ENCODE peak calls at places on chromosomes 3 and 15, in four cellular contexts. V is heart right ventricle; K is prostate gland; L is CD4-positive, alpha-beta T cell. B is an unnamed sample. For H3K27me3 and H3K9me3, the result is how much of the 10 kb centered on the place peaks cover.

GRCh38 chr15:64158363-64159134 is 4.3 kb downstream of the PPIB start:
- DNase-seq in V (no peak), K (no peak), L (no peak), B (no peak)

GRCh38 chr3:54127499-54128056 is 5.2 kb downstream of the CACNA2D3 start:
- DNase-seq in V (no peak), K (no peak), L (no peak), B (peak)

GRCh38 chr3:41574900-41575299 is 375.6 kb downstream of the CTNNB1 start:
- DNase-seq in V (no peak), K (no peak), L (no peak), B (no peak)

GRCh38 chr15:45616901-45617323 is 17.9 kb upstream of the SQOR start:
- DNase-seq in V (no peak), K (peak), L (no peak), B (no peak)

GRCh38 chr3:197224034-197224444 is 74.4 kb downstream of the DLG1 start:
- DNase-seq in V (no peak), K (no peak), L (no peak), B (no peak)

GRCh38 chr3:13884851-13885703 is 5.2 kb upstream of the WNT7A start:
- DNase-seq in V (no peak), K (peak), L (peak), B (peak)

GRCh38 chr15:31427411-31427810 is 100.8 kb downstream of the KLF13 start:
- DNase-seq in V (no peak), K (no peak), L (no peak), B (no peak)

GRCh38 chr15:101477851-101478353 is 11.6 kb downstream of the PCSK6 start:
- DNase-seq in V (no peak), K (no peak), L (no peak), B (no peak)

GRCh38 chr3:176799675-176800074 is 397.6 kb downstream of the TBL1XR1 start:
- DNase-seq in V (no peak), K (peak), L (no peak), B (no peak)

GRCh38 chr15:81434882-81435281 is 60.9 kb upstream of the TMC3 start:
- DNase-seq in V (no peak), K (no peak), L (no peak), B (no peak)

GRCh38 chr3:141355242-141355641 is 13.1 kb upstream of the ZBTB38 start:
- DNase-seq in V (no peak), K (no peak), L (no peak), B (no peak)

GRCh38 chr3:190024912-190025311 is 95.8 kb downstream of the P3H2 start:
- DNase-seq in V (no peak), K (no peak), L (no peak), B (no peak)

GRCh38 chr15:73108676-73109075 is 56.4 kb downstream of the NEO1 start:
- DNase-seq in V (no peak), K (no peak), L (no peak), B (no peak)

GRCh38 chr3:37730383-37730782 is 131.3 kb upstream of the CTDSPL start:
- DNase-seq in V (no peak), K (no peak), L (no peak), B (no peak)

GRCh38 chr3:119690043-119690656 is 12.7 kb upstream of the CFAP91 start:
- DNase-seq in V (no peak), K (no peak), L (no peak), B (no peak)

GRCh38 chr3:41330465-41330864 is 131.2 kb downstream of the CTNNB1 start:
- DNase-seq in V (no peak), K (no peak), L (no peak), B (no peak)

GRCh38 chr15:92205255-92205739 is 188.4 kb upstream of the ST8SIA2 start:
- DNase-seq in V (no peak), K (no peak), L (no peak), B (peak)
- TF ChIP-seq CTCF in V (peak), K (peak), L (no peak), B (no peak)

GRCh38 chr3:45145223-45145622 is 955 bp downstream of the CDCP1 start:
- DNase-seq in V (no peak), K (peak), L (no peak), B (no peak)

GRCh38 chr3:45152307-45152706 is 6.1 kb upstream of the CDCP1 start:
- DNase-seq in V (no peak), K (no peak), L (no peak), B (no peak)

GRCh38 chr3:45145681-45146614 is at the start of gene CDCP1:
- DNase-seq in V (no peak), K (peak), L (no peak), B (peak)

GRCh38 chr3:45151100-45151499 is 4.9 kb upstream of the CDCP1 start:
- DNase-seq in V (no peak), K (no peak), L (no peak), B (no peak)

DNA sequence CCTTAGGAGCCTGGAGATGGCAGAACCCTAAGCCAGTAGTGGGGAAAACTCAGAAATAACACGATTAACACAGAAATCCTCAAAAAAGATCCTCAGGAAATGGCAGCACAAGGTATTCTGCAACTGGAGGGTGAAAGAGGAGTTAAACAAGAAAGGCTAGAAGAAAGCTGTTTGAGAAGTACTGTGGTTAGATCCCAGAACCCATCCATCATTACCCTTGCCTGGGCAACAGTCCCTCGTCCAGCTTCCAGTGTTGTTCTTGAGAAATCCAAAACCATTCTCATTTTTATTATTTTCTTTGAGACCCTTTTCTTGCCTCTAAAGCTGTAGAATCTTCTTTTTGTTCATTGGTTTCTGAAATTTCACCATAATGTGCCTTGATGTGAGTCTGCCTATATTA is 2.7 kb upstream of the CDCP1 start:
- DNase-seq in V (no peak), K (no peak), L (no peak), B (no peak)
- H3K27me3 ChIP-seq in V (under half), K (under half), L (under half), B (under half)

GRCh38 chr3:28973621-28974020 is 307.2 kb upstream of the RBMS3 start:
- DNase-seq in V (no peak), K (no peak), L (no peak), B (no peak)
- H3K9me3 ChIP-seq in V (under half), K (under half), L (under half), B (under half)

DNA sequence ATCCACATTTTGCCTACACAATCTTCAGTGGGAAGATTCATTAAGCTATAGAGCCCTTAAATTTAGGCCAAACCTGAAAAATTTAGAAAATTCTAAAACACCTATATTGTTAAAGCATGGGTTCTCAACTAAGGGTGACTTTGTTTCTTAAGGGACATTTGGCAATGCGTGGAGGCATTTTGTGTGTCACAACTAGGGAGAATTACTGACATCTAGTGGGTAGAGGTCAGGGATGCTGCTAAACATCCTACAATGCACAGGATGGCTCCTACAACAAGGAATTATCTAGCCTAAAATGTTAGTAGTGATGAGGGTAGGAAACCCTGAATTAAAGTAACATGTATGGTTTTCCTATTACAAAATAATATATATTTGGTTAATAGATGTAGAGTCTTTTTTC is 55.8 kb downstream of the TBC1D5 start:
- DNase-seq in V (no peak), K (no peak), L (no peak), B (no peak)
- TF ChIP-seq CTCF in V (peak), K (no peak), L (no peak), B (no peak)

DNA sequence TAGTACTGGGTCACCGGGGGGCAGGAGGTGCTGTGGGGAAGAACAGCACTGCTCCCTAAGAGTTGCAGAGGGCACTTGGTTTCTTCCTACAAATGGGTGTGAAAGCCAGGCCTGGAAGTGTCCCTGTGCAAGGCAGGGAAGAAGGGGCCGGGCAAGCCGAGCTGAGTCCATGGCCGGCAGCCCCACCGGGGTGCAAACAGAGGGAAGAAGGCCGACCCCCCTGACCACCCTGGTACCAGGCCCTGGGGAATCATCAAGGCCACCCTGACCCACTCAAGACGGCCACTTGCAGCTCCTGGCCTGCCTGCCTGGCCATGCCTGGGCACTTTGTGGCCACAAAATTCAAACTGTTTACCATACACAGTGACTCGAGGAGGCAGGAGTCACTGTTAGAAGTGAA is 8.7 kb upstream of the DNAJB8 start:
- DNase-seq in V (no peak), K (no peak), L (no peak), B (no peak)
- H3K27me3 ChIP-seq in V (under half), K (under half), L (under half), B (under half)

GRCh38 chr3:197154-197855 is 742 bp downstream of the CHL1 start:
- DNase-seq in V (peak), K (no peak), L (no peak), B (no peak)
- H3K9me3 ChIP-seq in V (under half), K (under half), L (under half), B (under half)

B was measured in lung.